ENCODE peak calls at places on chromosomes 2 and 18, in six cellular contexts. One of them, this sample, is unnamed. For H3K4me1, the result is how much of the 10 kb centered on the place peaks cover.

GRCh38 chr2:63819765-63820717 is 21.7 kb upstream of the UGP2 start:
- DNase-seq in IMR-90: peak
- DNase-seq in gastrocnemius medialis: peak
- DNase-seq in A549: no peak
- DNase-seq in A673: no peak
- DNase-seq in uterus: peak
- DNase-seq in this sample: no peak

GRCh38 chr2:142819411-142819810 is 58.1 kb upstream of the KYNU start:
- DNase-seq in gastrocnemius medialis: no peak
- DNase-seq in A549: no peak
- DNase-seq in uterus: no peak
- DNase-seq in A673: no peak
- DNase-seq in IMR-90: no peak
- DNase-seq in this sample: no peak

GRCh38 chr2:234137400-234138014 is 87.0 kb downstream of the SPP2 start:
- DNase-seq in A549: peak
- DNase-seq in A673: peak
- DNase-seq in uterus: no peak
- DNase-seq in IMR-90: peak
- DNase-seq in gastrocnemius medialis: no peak
- DNase-seq in this sample: no peak

GRCh38 chr2:126862730-126863129 is 36.0 kb upstream of the TEX51 start:
- DNase-seq in IMR-90: no peak
- DNase-seq in gastrocnemius medialis: no peak
- DNase-seq in A673: no peak
- DNase-seq in A549: no peak
- DNase-seq in uterus: no peak
- DNase-seq in this sample: no peak

GRCh38 chr2:1972428-1972827 is 228.1 kb upstream of the PXDN start:
- DNase-seq in uterus: no peak
- DNase-seq in A673: peak
- DNase-seq in A549: peak
- DNase-seq in IMR-90: no peak
- DNase-seq in gastrocnemius medialis: no peak
- DNase-seq in this sample: no peak

GRCh38 chr18:34880882-34881852 is 160.0 kb upstream of the MAPRE2 start:
- DNase-seq in uterus: no peak
- DNase-seq in gastrocnemius medialis: peak
- DNase-seq in A549: peak
- DNase-seq in A673: no peak
- DNase-seq in IMR-90: peak
- DNase-seq in this sample: no peak

GRCh38 chr2:155546715-155547555 is 785.6 kb downstream of the NR4A2 start:
- DNase-seq in A673: no peak
- DNase-seq in IMR-90: no peak
- DNase-seq in uterus: no peak
- DNase-seq in gastrocnemius medialis: no peak
- DNase-seq in A549: no peak
- DNase-seq in this sample: no peak

GRCh38 chr2:205646680-205647079 is 35.6 kb upstream of the NRP2 start:
- DNase-seq in A549: no peak
- DNase-seq in gastrocnemius medialis: no peak
- DNase-seq in A673: no peak
- DNase-seq in uterus: no peak
- DNase-seq in IMR-90: no peak
- DNase-seq in this sample: no peak

GRCh38 chr18:73409242-73409641 is 541.5 kb upstream of the NETO1 start:
- DNase-seq in A673: no peak
- DNase-seq in IMR-90: peak
- DNase-seq in uterus: no peak
- DNase-seq in A549: no peak
- DNase-seq in gastrocnemius medialis: no peak
- DNase-seq in this sample: no peak

GRCh38 chr2:30265441-30266015 is 34.2 kb downstream of the LBH start:
- DNase-seq in gastrocnemius medialis: no peak
- DNase-seq in IMR-90: peak
- DNase-seq in A549: no peak
- DNase-seq in uterus: no peak
- DNase-seq in A673: no peak
- DNase-seq in this sample: no peak

GRCh38 chr2:10039658-10040410 is 3.5 kb upstream of the KLF11 start:
- DNase-seq in uterus: no peak
- DNase-seq in gastrocnemius medialis: peak
- DNase-seq in A549: no peak
- DNase-seq in IMR-90: no peak
- DNase-seq in A673: no peak
- DNase-seq in this sample: no peak

GRCh38 chr2:48131503-48132293 is 225.4 kb upstream of the FBXO11 start:
- DNase-seq in IMR-90: peak
- DNase-seq in A673: no peak
- DNase-seq in A549: no peak
- DNase-seq in uterus: no peak
- DNase-seq in gastrocnemius medialis: no peak
- DNase-seq in this sample: no peak

GRCh38 chr2:200624660-200625059 is 38.8 kb downstream of the AOX1 start:
- DNase-seq in uterus: no peak
- DNase-seq in A673: no peak
- DNase-seq in gastrocnemius medialis: no peak
- DNase-seq in IMR-90: peak
- DNase-seq in A549: peak
- DNase-seq in this sample: no peak

GRCh38 chr2:222290691-222291484 is 7.9 kb downstream of the PAX3 start:
- DNase-seq in uterus: no peak
- DNase-seq in IMR-90: no peak
- DNase-seq in A549: peak
- DNase-seq in A673: peak
- DNase-seq in gastrocnemius medialis: no peak
- DNase-seq in this sample: no peak

GRCh38 chr2:40405440-40405839 is 46.5 kb downstream of the SLC8A1 start:
- DNase-seq in A673: no peak
- DNase-seq in uterus: no peak
- DNase-seq in A549: no peak
- DNase-seq in IMR-90: peak
- DNase-seq in gastrocnemius medialis: no peak
- DNase-seq in this sample: no peak
- H3K4me1 ChIP-seq in A673: under half
- H3K4me1 ChIP-seq in uterus: under half
- H3K4me1 ChIP-seq in A549: under half
- H3K4me1 ChIP-seq in IMR-90: under half
- H3K4me1 ChIP-seq in gastrocnemius medialis: under half
- H3K4me1 ChIP-seq in this sample: under half

DNA sequence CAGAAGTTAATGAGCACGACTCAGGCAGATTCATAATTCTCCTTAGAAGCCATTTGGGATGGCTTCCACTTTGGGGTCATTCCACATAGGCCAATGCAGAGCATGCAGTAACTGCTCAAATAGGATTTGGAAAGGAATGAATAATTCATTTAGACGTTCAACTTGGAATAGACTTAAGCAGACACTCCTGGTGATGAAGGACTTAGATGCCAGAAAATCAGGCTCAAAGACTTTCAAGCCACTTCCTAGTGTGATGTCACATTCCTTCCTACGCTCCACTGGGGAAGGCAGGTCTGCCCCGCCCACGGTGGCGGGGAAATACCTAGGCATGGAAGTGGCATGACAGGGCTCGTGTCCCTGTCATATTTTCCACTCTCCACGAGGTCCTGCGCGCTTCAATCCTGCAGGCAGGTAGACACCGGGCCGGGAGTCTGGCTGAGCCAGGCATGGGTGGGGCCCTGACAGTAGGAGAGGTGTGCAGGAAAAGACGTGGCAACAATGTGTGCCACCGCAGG is at the start of gene IL1RL2:
- DNase-seq in gastrocnemius medialis: no peak
- DNase-seq in A549: no peak
- DNase-seq in A673: no peak
- DNase-seq in IMR-90: no peak
- DNase-seq in uterus: peak
- DNase-seq in this sample: no peak
- H3K4me3 ChIP-seq in gastrocnemius medialis: peak
- H3K4me3 ChIP-seq in A549: no peak
- H3K4me3 ChIP-seq in A673: peak
- H3K4me3 ChIP-seq in IMR-90: peak
- H3K4me3 ChIP-seq in uterus: peak
- H3K4me3 ChIP-seq in this sample: no peak

DNA sequence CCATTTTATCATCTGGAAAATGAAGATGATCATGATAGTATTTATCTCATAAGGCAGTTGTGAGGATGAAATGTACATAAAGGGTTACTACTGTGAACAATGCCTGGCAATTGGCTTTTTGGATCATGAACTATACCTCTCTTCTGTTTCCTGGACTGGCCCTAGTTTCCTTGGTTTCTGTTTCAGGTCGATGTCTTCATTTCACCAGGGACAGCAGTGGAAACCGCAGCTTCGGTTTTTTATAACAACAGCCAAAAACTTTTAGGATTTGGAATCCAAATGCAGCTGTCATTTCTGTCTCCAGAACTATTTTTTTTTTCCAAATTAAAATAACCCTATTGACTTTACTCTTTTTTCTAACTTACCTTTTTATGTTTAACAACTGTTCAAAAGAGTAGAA is 425.1 kb downstream of the RND3 start:
- DNase-seq in A549: no peak
- DNase-seq in uterus: no peak
- DNase-seq in gastrocnemius medialis: no peak
- DNase-seq in A673: no peak
- DNase-seq in IMR-90: no peak
- DNase-seq in this sample: no peak
- TF ChIP-seq CTCF in A549: no peak
- TF ChIP-seq CTCF in uterus: no peak
- TF ChIP-seq CTCF in gastrocnemius medialis: no peak
- TF ChIP-seq CTCF in A673: no peak
- TF ChIP-seq CTCF in IMR-90: no peak
- TF ChIP-seq CTCF in this sample: no peak

DNA sequence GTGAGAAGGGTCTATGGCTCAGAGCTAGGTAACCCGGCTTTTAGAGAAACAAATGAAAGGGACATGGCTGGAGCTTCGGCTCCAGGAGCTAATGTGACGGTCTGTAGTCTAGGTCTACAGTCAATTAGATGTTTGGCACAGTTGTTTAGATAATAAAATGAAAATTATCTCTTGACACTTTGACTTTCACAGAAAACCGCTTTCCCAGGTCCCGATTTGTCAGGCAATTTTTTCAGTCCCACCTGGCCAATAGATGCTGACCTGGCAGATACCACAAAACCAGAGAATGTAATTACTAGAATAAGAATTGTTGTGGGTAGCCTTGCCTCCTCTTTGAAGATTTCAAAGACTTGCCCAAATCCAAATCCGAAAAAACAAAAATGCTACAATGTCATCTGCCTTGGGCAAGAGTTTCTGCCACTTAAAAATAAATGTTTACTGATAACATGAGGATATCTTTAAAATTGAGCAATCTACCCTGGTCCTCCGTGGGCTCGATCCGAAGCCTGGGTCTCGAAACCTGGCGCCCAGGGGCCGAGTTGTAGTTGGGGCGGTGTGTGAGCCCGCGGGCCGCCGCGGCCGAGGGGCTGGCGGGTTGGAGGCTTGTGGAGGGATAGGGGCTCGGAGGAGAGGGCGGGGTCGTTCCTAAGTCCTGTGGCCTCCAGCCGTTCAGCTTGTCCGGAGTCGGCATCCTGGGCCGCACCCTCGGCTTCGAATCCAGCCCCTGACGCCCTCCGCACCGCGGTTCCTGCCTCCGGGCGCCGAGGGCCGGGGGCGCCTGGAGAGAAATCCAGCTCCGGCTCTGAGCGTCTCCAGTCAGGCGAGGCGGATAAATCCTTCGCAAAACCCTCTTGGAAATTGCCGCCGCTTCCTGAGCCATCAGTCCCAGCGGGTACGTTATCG is 2.3 kb downstream of the EMX1 start:
- DNase-seq in A673: peak
- DNase-seq in A549: no peak
- DNase-seq in gastrocnemius medialis: no peak
- DNase-seq in uterus: no peak
- DNase-seq in IMR-90: no peak
- DNase-seq in this sample: no peak
- H3K4me1 ChIP-seq in A673: under half
- H3K4me1 ChIP-seq in A549: under half
- H3K4me1 ChIP-seq in gastrocnemius medialis: under half
- H3K4me1 ChIP-seq in uterus: under half
- H3K4me1 ChIP-seq in IMR-90: under half
- H3K4me1 ChIP-seq in this sample: under half